ENCODE peak calls at places on chromosomes 5 and 9, in five cellular contexts. One of them, this sample, is unnamed. For H3K36me3, the result is how much of the 10 kb centered on the place peaks cover.

GRCh38 chr9:95004452-95005275 is 278.2 kb downstream of the AOPEP start:
- DNase-seq in IMR-90: no peak
- DNase-seq in fibroblast of lung: peak
- DNase-seq in ovary: peak
- DNase-seq in cardiac muscle cell: peak
- DNase-seq in this sample: no peak

GRCh38 chr5:26024774-26025173 is 1013.6 kb downstream of the CDH9 start:
- DNase-seq in fibroblast of lung: no peak
- DNase-seq in cardiac muscle cell: peak
- DNase-seq in ovary: no peak
- DNase-seq in IMR-90: no peak
- DNase-seq in this sample: no peak

GRCh38 chr5:39219433-39219832 is at the start of gene FYB1:
- DNase-seq in ovary: no peak
- DNase-seq in fibroblast of lung: no peak
- DNase-seq in cardiac muscle cell: no peak
- DNase-seq in IMR-90: no peak
- DNase-seq in this sample: peak

GRCh38 chr9:126491256-126491879 is 122.4 kb upstream of the LMX1B start:
- DNase-seq in ovary: no peak
- DNase-seq in IMR-90: peak
- DNase-seq in fibroblast of lung: peak
- DNase-seq in cardiac muscle cell: peak
- DNase-seq in this sample: peak

GRCh38 chr5:130526708-130527107 is 622.4 kb downstream of the CHSY3 start:
- DNase-seq in fibroblast of lung: peak
- DNase-seq in cardiac muscle cell: no peak
- DNase-seq in ovary: no peak
- DNase-seq in IMR-90: no peak
- DNase-seq in this sample: peak

GRCh38 chr9:18699749-18700148 is 225.8 kb downstream of the ADAMTSL1 start:
- DNase-seq in ovary: no peak
- DNase-seq in fibroblast of lung: no peak
- DNase-seq in IMR-90: no peak
- DNase-seq in cardiac muscle cell: no peak
- DNase-seq in this sample: no peak

GRCh38 chr9:105661011-105661410 is 1.2 kb upstream of the TAL2 start:
- DNase-seq in IMR-90: no peak
- DNase-seq in ovary: no peak
- DNase-seq in fibroblast of lung: no peak
- DNase-seq in cardiac muscle cell: no peak
- DNase-seq in this sample: no peak

GRCh38 chr9:683509-684021 is 157.9 kb upstream of the DMRT1 start:
- DNase-seq in cardiac muscle cell: no peak
- DNase-seq in fibroblast of lung: no peak
- DNase-seq in ovary: no peak
- DNase-seq in IMR-90: no peak
- DNase-seq in this sample: no peak

GRCh38 chr5:52043137-52043536 is 659.9 kb downstream of the ISL1 start:
- DNase-seq in fibroblast of lung: no peak
- DNase-seq in IMR-90: no peak
- DNase-seq in ovary: no peak
- DNase-seq in cardiac muscle cell: no peak
- DNase-seq in this sample: no peak

GRCh38 chr9:136052991-136053756 is 41.9 kb downstream of the NACC2 start:
- DNase-seq in cardiac muscle cell: no peak
- DNase-seq in IMR-90: no peak
- DNase-seq in fibroblast of lung: peak
- DNase-seq in ovary: no peak
- DNase-seq in this sample: peak

GRCh38 chr9:134575817-134576176 is 65.8 kb upstream of the COL5A1 start:
- DNase-seq in cardiac muscle cell: no peak
- DNase-seq in ovary: no peak
- DNase-seq in fibroblast of lung: no peak
- DNase-seq in IMR-90: no peak
- DNase-seq in this sample: no peak

GRCh38 chr5:66923922-66924321 is 272.7 kb downstream of the CD180 start:
- DNase-seq in IMR-90: no peak
- DNase-seq in cardiac muscle cell: no peak
- DNase-seq in fibroblast of lung: no peak
- DNase-seq in ovary: no peak
- DNase-seq in this sample: no peak

GRCh38 chr9:102087141-102087540 is 348.7 kb upstream of the GRIN3A start:
- DNase-seq in cardiac muscle cell: no peak
- DNase-seq in IMR-90: no peak
- DNase-seq in ovary: no peak
- DNase-seq in fibroblast of lung: no peak
- DNase-seq in this sample: no peak

GRCh38 chr5:157761690-157762611 is 18.4 kb downstream of the LSM11 start:
- DNase-seq in fibroblast of lung: peak
- DNase-seq in cardiac muscle cell: peak
- DNase-seq in ovary: no peak
- DNase-seq in IMR-90: peak
- DNase-seq in this sample: peak

GRCh38 chr5:60436518-60436917 is 263.4 kb downstream of the DEPDC1B start:
- DNase-seq in fibroblast of lung: peak
- DNase-seq in ovary: no peak
- DNase-seq in IMR-90: no peak
- DNase-seq in cardiac muscle cell: no peak
- DNase-seq in this sample: no peak

GRCh38 chr5:30505014-30505886 is 688.2 kb upstream of the CDH6 start:
- DNase-seq in IMR-90: peak
- DNase-seq in ovary: no peak
- DNase-seq in fibroblast of lung: peak
- DNase-seq in cardiac muscle cell: no peak
- DNase-seq in this sample: peak

GRCh38 chr5:172004824-172005237 is 1.6 kb downstream of the FBXW11 start:
- DNase-seq in cardiac muscle cell: no peak
- DNase-seq in ovary: no peak
- DNase-seq in fibroblast of lung: peak
- DNase-seq in IMR-90: no peak
- DNase-seq in this sample: peak

GRCh38 chr9:131739192-131739961 is 499 bp downstream of the RAPGEF1 start:
- DNase-seq in ovary: peak
- DNase-seq in IMR-90: no peak
- DNase-seq in cardiac muscle cell: peak
- DNase-seq in fibroblast of lung: peak
- DNase-seq in this sample: no peak

GRCh38 chr5:21152611-21153010 is 1164.6 kb upstream of the CDH18 start:
- DNase-seq in cardiac muscle cell: no peak
- DNase-seq in ovary: no peak
- DNase-seq in fibroblast of lung: peak
- DNase-seq in IMR-90: peak
- DNase-seq in this sample: peak

GRCh38 chr5:56012281-56012963 is 17.7 kb upstream of the IL6ST start:
- DNase-seq in ovary: no peak
- DNase-seq in IMR-90: peak
- DNase-seq in fibroblast of lung: peak
- DNase-seq in cardiac muscle cell: no peak
- DNase-seq in this sample: peak

GRCh38 chr5:66841264-66841663 is 245.1 kb downstream of the MAST4 start:
- DNase-seq in cardiac muscle cell: no peak
- DNase-seq in ovary: no peak
- DNase-seq in fibroblast of lung: no peak
- DNase-seq in IMR-90: no peak
- DNase-seq in this sample: no peak

GRCh38 chr9:6763244-6763643 is 5.5 kb downstream of the KDM4C start:
- DNase-seq in IMR-90: no peak
- DNase-seq in fibroblast of lung: no peak
- DNase-seq in ovary: no peak
- DNase-seq in cardiac muscle cell: no peak
- DNase-seq in this sample: no peak

GRCh38 chr9:26129216-26129615 is 451.0 kb upstream of the TUSC1 start:
- DNase-seq in cardiac muscle cell: no peak
- DNase-seq in fibroblast of lung: no peak
- DNase-seq in IMR-90: no peak
- DNase-seq in ovary: no peak
- DNase-seq in this sample: no peak

GRCh38 chr5:3602713-3603502 is 7.3 kb downstream of the IRX1 start:
- DNase-seq in ovary: no peak
- DNase-seq in fibroblast of lung: peak
- DNase-seq in cardiac muscle cell: peak
- DNase-seq in IMR-90: no peak
- DNase-seq in this sample: no peak

GRCh38 chr5:107389130-107389553 is 281.6 kb downstream of the EFNA5 start:
- DNase-seq in fibroblast of lung: peak
- DNase-seq in IMR-90: peak
- DNase-seq in cardiac muscle cell: no peak
- DNase-seq in ovary: no peak
- DNase-seq in this sample: peak

GRCh38 chr9:109278216-109278615 is 42.6 kb downstream of the EPB41L4B start:
- DNase-seq in cardiac muscle cell: no peak
- DNase-seq in IMR-90: no peak
- DNase-seq in fibroblast of lung: no peak
- DNase-seq in ovary: no peak
- DNase-seq in this sample: no peak

DNA sequence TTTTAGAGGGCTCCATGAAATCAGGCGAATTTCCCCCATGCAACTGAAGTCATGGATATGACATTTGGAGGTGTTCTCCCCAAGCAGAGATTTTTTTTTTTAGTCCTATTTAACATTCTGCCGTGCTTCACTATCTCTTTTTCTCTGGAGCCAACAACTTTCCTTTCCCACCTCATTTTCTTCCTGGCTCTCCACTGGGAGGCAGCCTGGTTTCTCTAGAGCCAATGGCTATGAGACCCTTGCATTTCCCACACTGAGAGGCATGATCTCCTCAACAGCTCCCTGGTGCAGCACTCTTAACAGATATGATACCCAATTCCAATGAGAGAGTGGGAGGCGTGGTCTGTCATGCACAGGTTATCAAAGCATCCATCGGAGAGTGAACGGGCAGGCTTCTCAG is 310.8 kb downstream of the DRD1 start:
- DNase-seq in cardiac muscle cell: peak
- DNase-seq in ovary: no peak
- DNase-seq in fibroblast of lung: no peak
- DNase-seq in IMR-90: no peak
- DNase-seq in this sample: no peak
- TF ChIP-seq CTCF in cardiac muscle cell: no peak
- TF ChIP-seq CTCF in ovary: no peak
- TF ChIP-seq CTCF in fibroblast of lung: peak
- TF ChIP-seq CTCF in IMR-90: no peak
- TF ChIP-seq CTCF in this sample: no peak

DNA sequence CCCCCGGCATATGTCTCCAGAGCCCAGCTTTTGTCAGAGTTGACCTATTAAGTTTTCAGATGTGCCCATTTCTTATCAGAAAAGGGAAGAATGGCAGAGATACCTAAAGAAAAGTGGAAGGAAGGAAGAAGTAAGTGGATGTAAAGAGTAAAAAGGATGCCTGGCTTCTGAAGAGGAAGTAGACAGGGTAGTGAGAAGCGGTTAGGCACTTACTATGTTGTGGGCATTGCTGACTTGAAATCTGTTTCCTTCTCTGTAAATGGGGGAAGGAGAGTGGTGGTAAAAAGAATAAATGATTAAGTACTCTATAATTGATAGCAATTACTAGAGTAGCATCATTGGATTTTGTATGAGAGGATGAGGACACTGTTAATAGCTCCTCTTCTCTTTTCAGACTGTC is 9.9 kb downstream of the ANP32B start:
- DNase-seq in cardiac muscle cell: no peak
- DNase-seq in fibroblast of lung: no peak
- DNase-seq in ovary: no peak
- DNase-seq in IMR-90: no peak
- DNase-seq in this sample: no peak
- H3K4me3 ChIP-seq in cardiac muscle cell: no peak
- H3K4me3 ChIP-seq in fibroblast of lung: no peak
- H3K4me3 ChIP-seq in ovary: no peak
- H3K4me3 ChIP-seq in IMR-90: no peak
- H3K4me3 ChIP-seq in this sample: no peak

GRCh38 chr5:32157078-32157477 is 17.0 kb downstream of the GOLPH3 start:
- DNase-seq in ovary: no peak
- DNase-seq in fibroblast of lung: no peak
- DNase-seq in IMR-90: no peak
- DNase-seq in cardiac muscle cell: no peak
- DNase-seq in this sample: no peak

GRCh38 chr5:32156635-32157034 is 17.5 kb downstream of the GOLPH3 start:
- DNase-seq in fibroblast of lung: no peak
- DNase-seq in IMR-90: no peak
- DNase-seq in cardiac muscle cell: no peak
- DNase-seq in ovary: no peak
- DNase-seq in this sample: no peak

GRCh38 chr5:32151198-32151597 is 22.9 kb downstream of the GOLPH3 start:
- DNase-seq in IMR-90: no peak
- DNase-seq in ovary: no peak
- DNase-seq in cardiac muscle cell: no peak
- DNase-seq in fibroblast of lung: no peak
- DNase-seq in this sample: no peak

GRCh38 chr5:32155211-32155610 is 18.9 kb downstream of the GOLPH3 start:
- DNase-seq in cardiac muscle cell: no peak
- DNase-seq in fibroblast of lung: no peak
- DNase-seq in IMR-90: no peak
- DNase-seq in ovary: no peak
- DNase-seq in this sample: no peak

DNA sequence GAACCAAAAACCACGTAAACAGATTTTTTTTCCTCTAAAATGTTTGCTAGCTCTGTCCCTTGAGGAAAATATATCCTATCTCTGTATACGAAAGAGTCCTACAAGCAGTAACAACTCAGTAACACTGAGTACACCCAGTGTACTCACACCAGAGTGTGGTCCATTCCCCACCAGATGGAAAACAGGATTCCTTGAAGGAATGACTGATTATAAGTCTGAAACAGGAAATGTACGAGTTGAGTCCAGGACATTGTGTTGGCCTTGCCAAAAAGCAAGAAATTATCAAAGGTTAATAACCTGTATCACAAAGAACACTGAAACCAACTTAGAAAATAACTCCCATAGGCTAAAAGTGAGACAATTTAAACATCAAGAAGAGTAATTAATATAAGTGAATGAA is 20.4 kb downstream of the GOLPH3 start:
- DNase-seq in fibroblast of lung: peak
- DNase-seq in ovary: no peak
- DNase-seq in IMR-90: peak
- DNase-seq in cardiac muscle cell: no peak
- DNase-seq in this sample: peak
- H3K36me3 ChIP-seq in fibroblast of lung: under half
- H3K36me3 ChIP-seq in ovary: under half
- H3K36me3 ChIP-seq in IMR-90: under half
- H3K36me3 ChIP-seq in cardiac muscle cell: under half
- H3K36me3 ChIP-seq in this sample: under half

DNA sequence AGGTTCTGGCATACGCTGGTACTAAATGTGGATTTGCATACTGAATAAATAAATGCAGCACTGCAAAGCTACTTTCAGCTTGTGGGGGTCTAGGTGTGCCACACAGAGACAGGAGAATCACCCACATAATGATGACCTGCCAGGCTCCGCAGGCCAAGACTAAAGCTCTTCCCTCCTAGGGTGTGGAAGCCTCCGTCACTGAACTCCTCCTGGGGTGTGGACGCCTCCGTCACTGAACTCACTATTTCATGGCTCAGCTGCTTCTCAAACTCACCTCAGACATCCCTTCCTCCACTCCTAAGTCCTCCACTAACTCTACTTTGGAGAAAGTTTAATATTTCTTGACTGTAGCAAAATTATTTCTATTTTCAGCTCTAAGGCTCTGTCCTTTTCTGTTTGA is 65.3 kb upstream of the GOLPH3 start:
- DNase-seq in ovary: no peak
- DNase-seq in cardiac muscle cell: no peak
- DNase-seq in fibroblast of lung: no peak
- DNase-seq in IMR-90: no peak
- DNase-seq in this sample: no peak
- TF ChIP-seq CTCF in ovary: no peak
- TF ChIP-seq CTCF in cardiac muscle cell: no peak
- TF ChIP-seq CTCF in fibroblast of lung: no peak
- TF ChIP-seq CTCF in IMR-90: no peak
- TF ChIP-seq CTCF in this sample: no peak